ENCODE peak calls at places on chromosomes 11 and 22, in five cellular contexts. One of them, this sample, is unnamed.

GRCh38 chr22:17234144-17234623 is 14.9 kb upstream of the ADA2 start:
- DNase-seq in hippocampal formation: no peak
- DNase-seq in Right ventricle myocardium superior: no peak
- DNase-seq in coronary artery: no peak
- DNase-seq in kidney glomerular epithelial cell: no peak
- DNase-seq in this sample: no peak

GRCh38 chr22:49203091-49203862 is 624.4 kb downstream of the BRD1 start:
- DNase-seq in Right ventricle myocardium superior: no peak
- DNase-seq in coronary artery: peak
- DNase-seq in kidney glomerular epithelial cell: no peak
- DNase-seq in hippocampal formation: no peak
- DNase-seq in this sample: no peak

GRCh38 chr22:38088723-38089473 is 4.9 kb upstream of the SLC16A8 start:
- DNase-seq in coronary artery: no peak
- DNase-seq in kidney glomerular epithelial cell: no peak
- DNase-seq in Right ventricle myocardium superior: peak
- DNase-seq in hippocampal formation: no peak
- DNase-seq in this sample: no peak

GRCh38 chr22:36892292-36892691 is 21.1 kb upstream of the CSF2RB start:
- DNase-seq in kidney glomerular epithelial cell: no peak
- DNase-seq in Right ventricle myocardium superior: no peak
- DNase-seq in coronary artery: no peak
- DNase-seq in hippocampal formation: no peak
- DNase-seq in this sample: no peak

GRCh38 chr11:134228625-134229024 is 4.2 kb downstream of the VPS26B start:
- DNase-seq in coronary artery: no peak
- DNase-seq in hippocampal formation: no peak
- DNase-seq in kidney glomerular epithelial cell: no peak
- DNase-seq in Right ventricle myocardium superior: no peak
- DNase-seq in this sample: peak

GRCh38 chr11:121714356-121714755 is 261.6 kb upstream of the SORL1-AS1 start:
- DNase-seq in coronary artery: no peak
- DNase-seq in kidney glomerular epithelial cell: no peak
- DNase-seq in hippocampal formation: no peak
- DNase-seq in Right ventricle myocardium superior: no peak
- DNase-seq in this sample: no peak

GRCh38 chr22:44628856-44629255 is 73.1 kb upstream of the PRR5 start:
- DNase-seq in Right ventricle myocardium superior: no peak
- DNase-seq in coronary artery: no peak
- DNase-seq in kidney glomerular epithelial cell: no peak
- DNase-seq in hippocampal formation: no peak
- DNase-seq in this sample: no peak

GRCh38 chr11:36594316-36594989 is at the start of gene IFTAP:
- DNase-seq in hippocampal formation: peak
- DNase-seq in coronary artery: peak
- DNase-seq in Right ventricle myocardium superior: peak
- DNase-seq in kidney glomerular epithelial cell: peak
- DNase-seq in this sample: peak

GRCh38 chr11:46696212-46696558 is 4.2 kb downstream of the ARHGAP1 start:
- DNase-seq in Right ventricle myocardium superior: peak
- DNase-seq in kidney glomerular epithelial cell: no peak
- DNase-seq in hippocampal formation: peak
- DNase-seq in coronary artery: no peak
- DNase-seq in this sample: no peak

GRCh38 chr11:102577182-102577581 is 46.6 kb upstream of the MMP7 start:
- DNase-seq in kidney glomerular epithelial cell: no peak
- DNase-seq in hippocampal formation: no peak
- DNase-seq in coronary artery: no peak
- DNase-seq in Right ventricle myocardium superior: no peak
- DNase-seq in this sample: peak

GRCh38 chr11:8671651-8672062 is 10.8 kb downstream of the TRIM66 start:
- DNase-seq in kidney glomerular epithelial cell: peak
- DNase-seq in Right ventricle myocardium superior: no peak
- DNase-seq in hippocampal formation: no peak
- DNase-seq in coronary artery: no peak
- DNase-seq in this sample: peak

GRCh38 chr11:47383106-47383505 is 4.8 kb upstream of the SPI1 start:
- DNase-seq in kidney glomerular epithelial cell: no peak
- DNase-seq in Right ventricle myocardium superior: no peak
- DNase-seq in coronary artery: no peak
- DNase-seq in hippocampal formation: no peak
- DNase-seq in this sample: no peak

GRCh38 chr11:117953029-117953671 is 23.9 kb upstream of the TMPRSS13 start:
- DNase-seq in kidney glomerular epithelial cell: no peak
- DNase-seq in coronary artery: no peak
- DNase-seq in Right ventricle myocardium superior: no peak
- DNase-seq in hippocampal formation: no peak
- DNase-seq in this sample: no peak

GRCh38 chr22:49040754-49041467 is 786.8 kb downstream of the BRD1 start:
- DNase-seq in Right ventricle myocardium superior: no peak
- DNase-seq in kidney glomerular epithelial cell: no peak
- DNase-seq in coronary artery: no peak
- DNase-seq in hippocampal formation: no peak
- DNase-seq in this sample: no peak

GRCh38 chr22:37212174-37212906 is at the start of gene SSTR3:
- DNase-seq in Right ventricle myocardium superior: no peak
- DNase-seq in hippocampal formation: no peak
- DNase-seq in coronary artery: no peak
- DNase-seq in kidney glomerular epithelial cell: no peak
- DNase-seq in this sample: peak

GRCh38 chr11:134373591-134374052 is 38.4 kb downstream of the B3GAT1 start:
- DNase-seq in Right ventricle myocardium superior: no peak
- DNase-seq in kidney glomerular epithelial cell: no peak
- DNase-seq in hippocampal formation: no peak
- DNase-seq in coronary artery: no peak
- DNase-seq in this sample: no peak

GRCh38 chr22:17095538-17095937 is 10.7 kb downstream of the IL17RA start:
- DNase-seq in kidney glomerular epithelial cell: no peak
- DNase-seq in Right ventricle myocardium superior: no peak
- DNase-seq in coronary artery: no peak
- DNase-seq in hippocampal formation: no peak
- DNase-seq in this sample: no peak

GRCh38 chr22:27879923-27880322 is 39.1 kb downstream of the PITPNB start:
- DNase-seq in coronary artery: no peak
- DNase-seq in hippocampal formation: no peak
- DNase-seq in kidney glomerular epithelial cell: peak
- DNase-seq in Right ventricle myocardium superior: no peak
- DNase-seq in this sample: peak

GRCh38 chr11:122516686-122517085 is 138.8 kb upstream of the UBASH3B start:
- DNase-seq in Right ventricle myocardium superior: no peak
- DNase-seq in coronary artery: no peak
- DNase-seq in hippocampal formation: no peak
- DNase-seq in kidney glomerular epithelial cell: no peak
- DNase-seq in this sample: no peak

GRCh38 chr11:78416285-78417174 is 1.1 kb downstream of the GAB2 start:
- DNase-seq in kidney glomerular epithelial cell: peak
- DNase-seq in coronary artery: peak
- DNase-seq in Right ventricle myocardium superior: peak
- DNase-seq in hippocampal formation: peak
- DNase-seq in this sample: peak

GRCh38 chr22:20964090-20964798 is 2.8 kb upstream of the AIFM3 start:
- DNase-seq in coronary artery: no peak
- DNase-seq in Right ventricle myocardium superior: peak
- DNase-seq in kidney glomerular epithelial cell: no peak
- DNase-seq in hippocampal formation: no peak
- DNase-seq in this sample: no peak

GRCh38 chr11:99268895-99269294 is 248.1 kb downstream of the CNTN5 start:
- DNase-seq in hippocampal formation: no peak
- DNase-seq in Right ventricle myocardium superior: no peak
- DNase-seq in coronary artery: no peak
- DNase-seq in kidney glomerular epithelial cell: no peak
- DNase-seq in this sample: no peak

GRCh38 chr11:118202599-118203422 is 22.0 kb downstream of the JAML start:
- DNase-seq in coronary artery: no peak
- DNase-seq in kidney glomerular epithelial cell: no peak
- DNase-seq in Right ventricle myocardium superior: no peak
- DNase-seq in hippocampal formation: no peak
- DNase-seq in this sample: peak

GRCh38 chr11:325796-326591 is 5.3 kb upstream of the IFITM3 start:
- DNase-seq in Right ventricle myocardium superior: no peak
- DNase-seq in coronary artery: peak
- DNase-seq in kidney glomerular epithelial cell: no peak
- DNase-seq in hippocampal formation: no peak
- DNase-seq in this sample: no peak

GRCh38 chr22:21634844-21635243 is 2.3 kb downstream of the CCDC116 start:
- DNase-seq in kidney glomerular epithelial cell: no peak
- DNase-seq in hippocampal formation: no peak
- DNase-seq in coronary artery: no peak
- DNase-seq in Right ventricle myocardium superior: no peak
- DNase-seq in this sample: no peak

GRCh38 chr11:9561279-9561982 is 12.0 kb upstream of the WEE1 start:
- DNase-seq in Right ventricle myocardium superior: no peak
- DNase-seq in hippocampal formation: no peak
- DNase-seq in coronary artery: no peak
- DNase-seq in kidney glomerular epithelial cell: no peak
- DNase-seq in this sample: no peak

GRCh38 chr11:47867821-47868220 is 19.7 kb upstream of the NUP160 start:
- DNase-seq in hippocampal formation: no peak
- DNase-seq in coronary artery: no peak
- DNase-seq in Right ventricle myocardium superior: no peak
- DNase-seq in kidney glomerular epithelial cell: no peak
- DNase-seq in this sample: no peak

GRCh38 chr22:43118953-43119458 is 8.5 kb downstream of the BIK start:
- DNase-seq in Right ventricle myocardium superior: no peak
- DNase-seq in hippocampal formation: no peak
- DNase-seq in kidney glomerular epithelial cell: no peak
- DNase-seq in coronary artery: no peak
- DNase-seq in this sample: no peak

GRCh38 chr22:45942787-45943493 is 34.0 kb downstream of the WNT7B start:
- DNase-seq in hippocampal formation: no peak
- DNase-seq in coronary artery: no peak
- DNase-seq in kidney glomerular epithelial cell: no peak
- DNase-seq in Right ventricle myocardium superior: no peak
- DNase-seq in this sample: no peak

This sample was measured in renal cortical epithelial cell.